ENCODE peak calls at places on chromosomes 3 and 15, in four cellular contexts. One of them, this sample, is unnamed.

GRCh38 chr15:59689626-59690236 is 611 bp upstream of the BNIP2 start:
- DNase-seq in amniotic stem cell: no peak
- DNase-seq in HT1080: peak; percentile 75
- DNase-seq in omental fat pad: peak; percentile 65
- DNase-seq in this sample: peak; percentile 88

GRCh38 chr3:74582982-74583381 is 31.5 kb downstream of the CNTN3 start:
- DNase-seq in amniotic stem cell: no peak
- DNase-seq in omental fat pad: no peak
- DNase-seq in HT1080: peak; percentile 29
- DNase-seq in this sample: no peak

GRCh38 chr3:9172851-9173320 is 76.6 kb downstream of the SRGAP3 start:
- DNase-seq in HT1080: peak; percentile 23
- DNase-seq in amniotic stem cell: no peak
- DNase-seq in omental fat pad: no peak
- DNase-seq in this sample: no peak

GRCh38 chr3:101896103-101896757 is 46.9 kb downstream of the NFKBIZ start:
- DNase-seq in HT1080: no peak
- DNase-seq in omental fat pad: no peak
- DNase-seq in amniotic stem cell: no peak
- DNase-seq in this sample: no peak

GRCh38 chr3:156899951-156900350 is 73.8 kb downstream of the LEKR1 start:
- DNase-seq in omental fat pad: no peak
- DNase-seq in HT1080: no peak
- DNase-seq in amniotic stem cell: no peak
- DNase-seq in this sample: no peak

GRCh38 chr15:30859091-30859874 is 44.4 kb upstream of the FAN1 start:
- DNase-seq in omental fat pad: no peak
- DNase-seq in amniotic stem cell: no peak
- DNase-seq in HT1080: peak; percentile 18
- DNase-seq in this sample: no peak

GRCh38 chr3:5972586-5972985 is 785.1 kb downstream of the EDEM1 start:
- DNase-seq in HT1080: peak; percentile 80
- DNase-seq in amniotic stem cell: no peak
- DNase-seq in omental fat pad: no peak
- DNase-seq in this sample: no peak

GRCh38 chr15:73605759-73606423 is 27.3 kb downstream of the NPTN start:
- DNase-seq in amniotic stem cell: no peak
- DNase-seq in HT1080: no peak
- DNase-seq in omental fat pad: no peak
- DNase-seq in this sample: no peak

GRCh38 chr3:94063497-94064119 is 747 bp downstream of the NSUN3 start:
- DNase-seq in omental fat pad: no peak
- DNase-seq in amniotic stem cell: no peak
- DNase-seq in HT1080: no peak
- DNase-seq in this sample: no peak

GRCh38 chr15:42091753-42092665 is 2.4 kb downstream of the PLA2G4D start:
- DNase-seq in amniotic stem cell: no peak
- DNase-seq in omental fat pad: no peak
- DNase-seq in HT1080: no peak
- DNase-seq in this sample: no peak

This sample was measured in breast epithelium.